ENCODE peak calls at places on chromosome 7, in eight cellular contexts. W is sigmoid colon; X is NCI-H510A; G is HepG2; F is activated naive CD8-positive, alpha-beta T cell treated with anti-CD3 and anti-CD28 coated beads, Interleukin-2, amount 50 U/mL, for 16 hours; R is activated T-helper 1 cell treated with anti-CD3 and anti-CD28 coated beads, Interleukin-2, amount 50 U/mL, for 16 hours; S is GM04504; E is stimulated activated CD4-positive, alpha-beta T cell treated with anti-CD3 and anti-CD28 coated beads, Interleukin-15, amount 100 ng/mL, for 24 hours. J is an unnamed sample.

GRCh38 chr7:78357709-78358108 is 559.1 kb downstream of the PHTF2 start:
- DNase-seq in W (no peak), X (no peak), G (no peak), F (no peak), R (no peak), S (no peak), E (no peak), J (no peak)

GRCh38 chr7:38310601-38311057 is 37.2 kb upstream of the TARP start:
- DNase-seq in W (no peak), X (no peak), G (no peak), F (no peak), R (no peak), S (no peak), E (no peak), J (peak)

GRCh38 chr7:37341033-37341630 is 107.5 kb downstream of the ELMO1 start:
- DNase-seq in W (no peak), X (no peak), G (no peak), F (no peak), R (no peak), S (no peak), E (no peak), J (no peak)

GRCh38 chr7:111098011-111098925 is 7.3 kb downstream of the LRRN3 start:
- DNase-seq in W (no peak), X (no peak), G (peak), F (no peak), R (peak), S (no peak), E (peak), J (no peak)

GRCh38 chr7:1053002-1053411 is 8.7 kb downstream of the GPR146 start:
- DNase-seq in W (no peak), X (no peak), G (no peak), F (no peak), R (no peak), S (no peak), E (no peak), J (no peak)

GRCh38 chr7:51317582-51317910 is 937 bp upstream of the COBL start:
- DNase-seq in W (peak), X (no peak), G (no peak), F (no peak), R (no peak), S (no peak), E (no peak), J (no peak)

GRCh38 chr7:128197989-128198580 is 43.0 kb upstream of the LEP start:
- DNase-seq in W (no peak), X (no peak), G (no peak), F (no peak), R (no peak), S (no peak), E (no peak), J (no peak)

GRCh38 chr7:150383710-150384397 is 4.7 kb downstream of the ZNF775 start:
- DNase-seq in W (peak), X (peak), G (peak), F (no peak), R (no peak), S (no peak), E (no peak), J (no peak)

GRCh38 chr7:75900617-75901315 is 14.2 kb upstream of the POR start:
- DNase-seq in W (no peak), X (no peak), G (no peak), F (no peak), R (no peak), S (no peak), E (no peak), J (no peak)

GRCh38 chr7:46446151-46446550 is 525.1 kb upstream of the IGFBP3 start:
- DNase-seq in W (no peak), X (no peak), G (no peak), F (no peak), R (no peak), S (no peak), E (no peak), J (no peak)

GRCh38 chr7:158016171-158017087 is 571.2 kb downstream of the PTPRN2 start:
- DNase-seq in W (no peak), X (no peak), G (no peak), F (no peak), R (no peak), S (no peak), E (no peak), J (peak)

GRCh38 chr7:95805909-95806308 is 33.6 kb downstream of the DYNC1I1 start:
- DNase-seq in W (no peak), X (no peak), G (no peak), F (no peak), R (no peak), S (no peak), E (no peak), J (no peak)

GRCh38 chr7:154863766-154864530 is 139.0 kb downstream of the PAXIP1 start:
- DNase-seq in W (peak), X (no peak), G (no peak), F (no peak), R (no peak), S (no peak), E (no peak), J (peak)

J was measured in posterior vena cava.